ENCODE peak calls at places on chromosomes 2 and 18, in nine cellular contexts. One of them, this sample, is unnamed.

GRCh38 chr18:60417946-60418345 is 45.4 kb upstream of the MC4R start:
- DNase-seq in PC-3: no peak
- DNase-seq in Caco-2: no peak
- DNase-seq in cardiac muscle cell: no peak
- DNase-seq in CD8-positive, alpha-beta T cell: no peak
- DNase-seq in uterus: no peak
- DNase-seq in neural progenitor cell: no peak
- DNase-seq in CD8-positive, alpha-beta memory T cell: no peak
- DNase-seq in tibial artery: no peak
- DNase-seq in this sample: no peak

GRCh38 chr2:127662937-127663565 is 12.3 kb downstream of the LIMS2 start:
- DNase-seq in uterus: peak; percentile 11
- DNase-seq in tibial artery: peak; percentile 19
- DNase-seq in Caco-2: no peak
- DNase-seq in neural progenitor cell: no peak
- DNase-seq in CD8-positive, alpha-beta T cell: no peak
- DNase-seq in cardiac muscle cell: no peak
- DNase-seq in PC-3: no peak
- DNase-seq in CD8-positive, alpha-beta memory T cell: no peak
- DNase-seq in this sample: no peak

GRCh38 chr2:130755234-130756040 is at the start of gene AMER3:
- DNase-seq in neural progenitor cell: peak; percentile 72
- DNase-seq in cardiac muscle cell: no peak
- DNase-seq in PC-3: no peak
- DNase-seq in tibial artery: no peak
- DNase-seq in CD8-positive, alpha-beta memory T cell: no peak
- DNase-seq in CD8-positive, alpha-beta T cell: no peak
- DNase-seq in Caco-2: peak; percentile 79
- DNase-seq in uterus: no peak
- DNase-seq in this sample: no peak

GRCh38 chr2:104641801-104642200 is 212.1 kb upstream of the POU3F3 start:
- DNase-seq in neural progenitor cell: no peak
- DNase-seq in tibial artery: no peak
- DNase-seq in CD8-positive, alpha-beta T cell: no peak
- DNase-seq in CD8-positive, alpha-beta memory T cell: no peak
- DNase-seq in cardiac muscle cell: no peak
- DNase-seq in uterus: no peak
- DNase-seq in PC-3: no peak
- DNase-seq in Caco-2: no peak
- DNase-seq in this sample: no peak

GRCh38 chr18:5962362-5962761 is 67.0 kb upstream of the TMEM200C start:
- DNase-seq in CD8-positive, alpha-beta T cell: no peak
- DNase-seq in Caco-2: no peak
- DNase-seq in neural progenitor cell: no peak
- DNase-seq in tibial artery: no peak
- DNase-seq in uterus: no peak
- DNase-seq in CD8-positive, alpha-beta memory T cell: no peak
- DNase-seq in PC-3: no peak
- DNase-seq in cardiac muscle cell: peak; percentile 9
- DNase-seq in this sample: no peak

GRCh38 chr2:212227755-212228154 is 310.8 kb downstream of the ERBB4 start:
- DNase-seq in Caco-2: no peak
- DNase-seq in neural progenitor cell: no peak
- DNase-seq in uterus: no peak
- DNase-seq in CD8-positive, alpha-beta T cell: no peak
- DNase-seq in tibial artery: peak; percentile 43
- DNase-seq in CD8-positive, alpha-beta memory T cell: no peak
- DNase-seq in PC-3: peak; percentile 82
- DNase-seq in cardiac muscle cell: peak; percentile 89
- DNase-seq in this sample: peak; percentile 46

GRCh38 chr2:133641497-133641896 is 73.2 kb upstream of the NCKAP5 start:
- DNase-seq in CD8-positive, alpha-beta memory T cell: no peak
- DNase-seq in tibial artery: no peak
- DNase-seq in CD8-positive, alpha-beta T cell: no peak
- DNase-seq in cardiac muscle cell: no peak
- DNase-seq in PC-3: peak; percentile 98
- DNase-seq in uterus: no peak
- DNase-seq in neural progenitor cell: peak; percentile 16
- DNase-seq in Caco-2: peak; percentile 81
- DNase-seq in this sample: no peak

GRCh38 chr2:219598308-219599078 is 836 bp downstream of the STK11IP start:
- DNase-seq in PC-3: no peak
- DNase-seq in cardiac muscle cell: peak; percentile 10
- DNase-seq in uterus: no peak
- DNase-seq in CD8-positive, alpha-beta T cell: no peak
- DNase-seq in CD8-positive, alpha-beta memory T cell: no peak
- DNase-seq in neural progenitor cell: no peak
- DNase-seq in Caco-2: no peak
- DNase-seq in tibial artery: no peak
- DNase-seq in this sample: peak; percentile 22

GRCh38 chr2:120508581-120509041 is 162.7 kb downstream of the INHBB start:
- DNase-seq in uterus: no peak
- DNase-seq in CD8-positive, alpha-beta T cell: no peak
- DNase-seq in PC-3: peak; percentile 29
- DNase-seq in Caco-2: no peak
- DNase-seq in tibial artery: no peak
- DNase-seq in neural progenitor cell: no peak
- DNase-seq in CD8-positive, alpha-beta memory T cell: no peak
- DNase-seq in cardiac muscle cell: peak; percentile 63
- DNase-seq in this sample: peak; percentile 88

GRCh38 chr2:79393107-79393506 is 119.7 kb upstream of the CTNNA2 start:
- DNase-seq in PC-3: no peak
- DNase-seq in CD8-positive, alpha-beta memory T cell: no peak
- DNase-seq in neural progenitor cell: no peak
- DNase-seq in Caco-2: no peak
- DNase-seq in uterus: no peak
- DNase-seq in tibial artery: no peak
- DNase-seq in cardiac muscle cell: no peak
- DNase-seq in CD8-positive, alpha-beta T cell: no peak
- DNase-seq in this sample: peak; percentile 15

GRCh38 chr2:79389475-79389874 is 123.4 kb upstream of the CTNNA2 start:
- DNase-seq in cardiac muscle cell: no peak
- DNase-seq in PC-3: no peak
- DNase-seq in tibial artery: no peak
- DNase-seq in CD8-positive, alpha-beta memory T cell: no peak
- DNase-seq in neural progenitor cell: no peak
- DNase-seq in uterus: no peak
- DNase-seq in Caco-2: no peak
- DNase-seq in CD8-positive, alpha-beta T cell: no peak
- DNase-seq in this sample: no peak

GRCh38 chr2:79393806-79394484 is 118.9 kb upstream of the CTNNA2 start:
- DNase-seq in CD8-positive, alpha-beta memory T cell: no peak
- DNase-seq in tibial artery: no peak
- DNase-seq in neural progenitor cell: peak; percentile 96
- DNase-seq in uterus: no peak
- DNase-seq in PC-3: no peak
- DNase-seq in cardiac muscle cell: no peak
- DNase-seq in CD8-positive, alpha-beta T cell: no peak
- DNase-seq in Caco-2: no peak
- DNase-seq in this sample: peak; percentile 62

DNA sequence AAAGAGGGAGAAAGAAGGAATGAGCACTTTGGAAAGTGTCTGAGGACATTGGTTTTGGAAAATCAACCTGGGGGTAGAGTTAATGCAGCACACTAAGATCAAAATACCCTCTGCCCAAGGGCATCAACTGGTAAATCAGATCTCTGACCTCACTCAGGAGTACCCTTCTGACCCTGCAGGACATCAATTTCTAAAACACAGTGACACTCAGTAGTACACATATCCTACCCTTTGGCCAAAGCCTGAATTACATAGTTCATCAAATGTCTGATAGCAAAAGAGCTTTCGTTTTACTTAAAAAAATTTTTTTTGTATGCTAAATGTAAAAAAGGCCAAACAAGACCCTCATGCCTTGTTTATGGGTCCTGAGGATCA is 118.4 kb upstream of the CTNNA2 start:
- DNase-seq in CD8-positive, alpha-beta T cell: no peak
- DNase-seq in Caco-2: no peak
- DNase-seq in PC-3: no peak
- DNase-seq in uterus: no peak
- DNase-seq in CD8-positive, alpha-beta memory T cell: no peak
- DNase-seq in neural progenitor cell: no peak
- DNase-seq in cardiac muscle cell: no peak
- DNase-seq in tibial artery: no peak
- DNase-seq in this sample: no peak
- H3K27me3 ChIP-seq in CD8-positive, alpha-beta T cell: no peaks in the 10 kb centered on the region
- H3K27me3 ChIP-seq in Caco-2: no peaks in the 10 kb centered on the region
- H3K27me3 ChIP-seq in PC-3: no peaks in the 10 kb centered on the region
- H3K27me3 ChIP-seq in uterus: no peaks in the 10 kb centered on the region
- H3K27me3 ChIP-seq in CD8-positive, alpha-beta memory T cell: no peaks in the 10 kb centered on the region
- H3K27me3 ChIP-seq in neural progenitor cell: no peaks in the 10 kb centered on the region
- H3K27me3 ChIP-seq in cardiac muscle cell: no peaks in the 10 kb centered on the region
- H3K27me3 ChIP-seq in tibial artery: no peaks in the 10 kb centered on the region
- H3K27me3 ChIP-seq in this sample: no peaks in the 10 kb centered on the region

GRCh38 chr2:2683581-2683980 is 352.5 kb upstream of the MYT1L start:
- DNase-seq in cardiac muscle cell: no peak
- DNase-seq in CD8-positive, alpha-beta T cell: no peak
- DNase-seq in tibial artery: no peak
- DNase-seq in Caco-2: no peak
- DNase-seq in CD8-positive, alpha-beta memory T cell: no peak
- DNase-seq in uterus: no peak
- DNase-seq in neural progenitor cell: no peak
- DNase-seq in PC-3: no peak
- DNase-seq in this sample: no peak
- H3K4me3 ChIP-seq in cardiac muscle cell: no peak overlapping the region
- H3K4me3 ChIP-seq in CD8-positive, alpha-beta T cell: no peak overlapping the region
- H3K4me3 ChIP-seq in tibial artery: no peak overlapping the region
- H3K4me3 ChIP-seq in Caco-2: no peak overlapping the region
- H3K4me3 ChIP-seq in CD8-positive, alpha-beta memory T cell: no peak overlapping the region
- H3K4me3 ChIP-seq in uterus: no peak overlapping the region
- H3K4me3 ChIP-seq in neural progenitor cell: no peak overlapping the region
- H3K4me3 ChIP-seq in PC-3: no peak overlapping the region
- H3K4me3 ChIP-seq in this sample: no peak overlapping the region

GRCh38 chr2:45168731-45169338 is 159.6 kb upstream of the SIX2 start:
- DNase-seq in CD8-positive, alpha-beta memory T cell: no peak
- DNase-seq in PC-3: peak; percentile 61
- DNase-seq in Caco-2: peak; percentile 36
- DNase-seq in tibial artery: no peak
- DNase-seq in neural progenitor cell: peak; percentile 71
- DNase-seq in CD8-positive, alpha-beta T cell: no peak
- DNase-seq in cardiac muscle cell: peak; percentile 32
- DNase-seq in uterus: no peak
- DNase-seq in this sample: peak; percentile 47
- H3K27me3 ChIP-seq in CD8-positive, alpha-beta memory T cell: peaks cover 11% of the 10 kb centered on the region
- H3K27me3 ChIP-seq in PC-3: no peaks in the 10 kb centered on the region
- H3K27me3 ChIP-seq in Caco-2: peaks cover 4% of the 10 kb centered on the region
- H3K27me3 ChIP-seq in tibial artery: peaks cover 25% of the 10 kb centered on the region
- H3K27me3 ChIP-seq in neural progenitor cell: peaks cover 95% of the 10 kb centered on the region
- H3K27me3 ChIP-seq in CD8-positive, alpha-beta T cell: peaks cover 3% of the 10 kb centered on the region
- H3K27me3 ChIP-seq in cardiac muscle cell: peaks cover 99% of the 10 kb centered on the region
- H3K27me3 ChIP-seq in uterus: peaks cover 11% of the 10 kb centered on the region
- H3K27me3 ChIP-seq in this sample: no peaks in the 10 kb centered on the region

GRCh38 chr2:60534034-60534393 is 19.4 kb downstream of the BCL11A start:
- DNase-seq in PC-3: no peak
- DNase-seq in CD8-positive, alpha-beta memory T cell: no peak
- DNase-seq in cardiac muscle cell: no peak
- DNase-seq in neural progenitor cell: no peak
- DNase-seq in CD8-positive, alpha-beta T cell: no peak
- DNase-seq in tibial artery: no peak
- DNase-seq in Caco-2: no peak
- DNase-seq in uterus: no peak
- DNase-seq in this sample: no peak
- H3K4me3 ChIP-seq in PC-3: no peak overlapping the region
- H3K4me3 ChIP-seq in CD8-positive, alpha-beta memory T cell: no peak overlapping the region
- H3K4me3 ChIP-seq in cardiac muscle cell: no peak overlapping the region
- H3K4me3 ChIP-seq in neural progenitor cell: no peak overlapping the region
- H3K4me3 ChIP-seq in CD8-positive, alpha-beta T cell: no peak overlapping the region
- H3K4me3 ChIP-seq in tibial artery: no peak overlapping the region
- H3K4me3 ChIP-seq in Caco-2: no peak overlapping the region
- H3K4me3 ChIP-seq in uterus: no peak overlapping the region
- H3K4me3 ChIP-seq in this sample: no peak overlapping the region

DNA sequence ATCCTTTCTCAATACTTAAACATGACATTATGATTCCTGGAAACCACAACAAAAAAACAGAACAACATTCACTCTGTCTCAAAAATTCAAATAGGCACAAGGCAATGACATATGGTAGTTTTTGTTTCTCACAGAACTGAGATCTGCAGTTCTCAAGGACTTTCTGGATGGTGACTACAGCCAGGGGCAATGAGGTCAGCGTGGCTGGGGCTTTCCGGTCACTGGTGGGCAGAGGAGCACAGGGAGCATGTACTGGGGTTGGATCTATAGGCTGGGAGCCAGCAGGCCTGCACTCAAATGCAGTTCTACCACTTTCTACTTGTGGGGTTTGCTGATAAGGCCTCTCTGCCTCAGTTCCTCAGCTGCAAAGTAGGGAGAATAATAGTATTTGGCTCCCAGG is 72.0 kb downstream of the CTAGE1 start:
- DNase-seq in CD8-positive, alpha-beta memory T cell: no peak
- DNase-seq in uterus: no peak
- DNase-seq in tibial artery: no peak
- DNase-seq in PC-3: no peak
- DNase-seq in Caco-2: no peak
- DNase-seq in cardiac muscle cell: no peak
- DNase-seq in CD8-positive, alpha-beta T cell: no peak
- DNase-seq in neural progenitor cell: no peak
- DNase-seq in this sample: peak; percentile 34
- H3K27me3 ChIP-seq in CD8-positive, alpha-beta memory T cell: no peaks in the 10 kb centered on the region
- H3K27me3 ChIP-seq in uterus: no peaks in the 10 kb centered on the region
- H3K27me3 ChIP-seq in tibial artery: no peaks in the 10 kb centered on the region
- H3K27me3 ChIP-seq in PC-3: no peaks in the 10 kb centered on the region
- H3K27me3 ChIP-seq in Caco-2: no peaks in the 10 kb centered on the region
- H3K27me3 ChIP-seq in cardiac muscle cell: peaks cover 18% of the 10 kb centered on the region
- H3K27me3 ChIP-seq in CD8-positive, alpha-beta T cell: no peaks in the 10 kb centered on the region
- H3K27me3 ChIP-seq in neural progenitor cell: peaks cover 88% of the 10 kb centered on the region
- H3K27me3 ChIP-seq in this sample: no peaks in the 10 kb centered on the region

This sample was measured in MG63.